ENCODE peak calls at places on chromosomes 5 and 9, in five cellular contexts. One of them, this sample, is unnamed.

GRCh38 chr5:42545038-42545437 is 121.8 kb downstream of the GHR start:
- DNase-seq in mesendoderm: no peak
- DNase-seq in IMR-90: no peak
- DNase-seq in mesenchymal stem cell: no peak
- DNase-seq in H9: no peak
- DNase-seq in this sample: no peak

GRCh38 chr9:98453589-98454311 is 198.3 kb upstream of the TBC1D2 start:
- DNase-seq in H9: no peak
- DNase-seq in IMR-90: peak; percentile 50
- DNase-seq in mesendoderm: no peak
- DNase-seq in mesenchymal stem cell: no peak
- DNase-seq in this sample: no peak

GRCh38 chr5:105702323-105702722 is 1968.4 kb downstream of the EFNA5 start:
- DNase-seq in mesenchymal stem cell: no peak
- DNase-seq in IMR-90: no peak
- DNase-seq in mesendoderm: no peak
- DNase-seq in H9: no peak
- DNase-seq in this sample: no peak

GRCh38 chr9:12759767-12760166 is 15.1 kb upstream of the LURAP1L start:
- DNase-seq in mesenchymal stem cell: peak; percentile 58
- DNase-seq in H9: no peak
- DNase-seq in IMR-90: peak; percentile 73
- DNase-seq in mesendoderm: no peak
- DNase-seq in this sample: no peak

GRCh38 chr5:170427672-170428236 is 38.6 kb upstream of the KCNMB1 start:
- DNase-seq in H9: no peak
- DNase-seq in IMR-90: no peak
- DNase-seq in mesenchymal stem cell: peak; percentile 38
- DNase-seq in mesendoderm: no peak
- DNase-seq in this sample: no peak

GRCh38 chr9:81851340-81851739 is 76.9 kb upstream of the SPATA31D4 start:
- DNase-seq in mesenchymal stem cell: no peak
- DNase-seq in IMR-90: no peak
- DNase-seq in mesendoderm: no peak
- DNase-seq in H9: no peak
- DNase-seq in this sample: no peak

GRCh38 chr9:33908114-33908513 is 91.2 kb downstream of the UBE2R2 start:
- DNase-seq in mesenchymal stem cell: no peak
- DNase-seq in IMR-90: no peak
- DNase-seq in H9: no peak
- DNase-seq in mesendoderm: peak; percentile 62
- DNase-seq in this sample: no peak

GRCh38 chr9:114047717-114048116 is 30.4 kb downstream of the AMBP start:
- DNase-seq in IMR-90: no peak
- DNase-seq in mesendoderm: peak; percentile 66
- DNase-seq in mesenchymal stem cell: peak; percentile 15
- DNase-seq in H9: peak; percentile 52
- DNase-seq in this sample: no peak

GRCh38 chr5:33901176-33901575 is 9.4 kb upstream of the ADAMTS12 start:
- DNase-seq in mesendoderm: no peak
- DNase-seq in IMR-90: peak; percentile 79
- DNase-seq in H9: no peak
- DNase-seq in mesenchymal stem cell: peak; percentile 38
- DNase-seq in this sample: no peak

GRCh38 chr9:119289740-119290139 is 79.5 kb downstream of the BRINP1 start:
- DNase-seq in IMR-90: no peak
- DNase-seq in mesenchymal stem cell: peak; percentile 33
- DNase-seq in H9: peak; percentile 46
- DNase-seq in mesendoderm: peak; percentile 78
- DNase-seq in this sample: peak; percentile 64

GRCh38 chr9:14197459-14197858 is 116.5 kb downstream of the NFIB start:
- DNase-seq in IMR-90: no peak
- DNase-seq in mesendoderm: no peak
- DNase-seq in H9: no peak
- DNase-seq in mesenchymal stem cell: no peak
- DNase-seq in this sample: no peak

GRCh38 chr9:14198544-14199510 is 115.1 kb downstream of the NFIB start:
- DNase-seq in H9: no peak
- DNase-seq in IMR-90: no peak
- DNase-seq in mesenchymal stem cell: no peak
- DNase-seq in mesendoderm: no peak
- DNase-seq in this sample: no peak

GRCh38 chr9:14203366-14204056 is 110.4 kb downstream of the NFIB start:
- DNase-seq in mesenchymal stem cell: no peak
- DNase-seq in IMR-90: no peak
- DNase-seq in mesendoderm: no peak
- DNase-seq in H9: no peak
- DNase-seq in this sample: no peak

GRCh38 chr9:14193338-14193980 is 120.5 kb downstream of the NFIB start:
- DNase-seq in mesenchymal stem cell: no peak
- DNase-seq in IMR-90: no peak
- DNase-seq in mesendoderm: no peak
- DNase-seq in H9: no peak
- DNase-seq in this sample: no peak

GRCh38 chr9:14198049-14198448 is 115.9 kb downstream of the NFIB start:
- DNase-seq in mesendoderm: no peak
- DNase-seq in H9: no peak
- DNase-seq in mesenchymal stem cell: no peak
- DNase-seq in IMR-90: no peak
- DNase-seq in this sample: no peak
- H3K4me1 ChIP-seq in mesendoderm: no peaks in the 10 kb centered on the region
- H3K4me1 ChIP-seq in H9: peaks cover 4% of the 10 kb centered on the region
- H3K4me1 ChIP-seq in mesenchymal stem cell: no peaks in the 10 kb centered on the region
- H3K4me1 ChIP-seq in IMR-90: no peaks in the 10 kb centered on the region
- H3K4me1 ChIP-seq in this sample: peaks cover 3% of the 10 kb centered on the region

GRCh38 chr9:110111868-110112267 is 96.1 kb downstream of the C9orf152 start:
- DNase-seq in mesendoderm: peak; percentile 72
- DNase-seq in IMR-90: no peak
- DNase-seq in H9: no peak
- DNase-seq in mesenchymal stem cell: no peak
- DNase-seq in this sample: no peak

GRCh38 chr9:110109331-110110110 is 98.4 kb downstream of the C9orf152 start:
- DNase-seq in mesendoderm: no peak
- DNase-seq in IMR-90: no peak
- DNase-seq in mesenchymal stem cell: no peak
- DNase-seq in H9: no peak
- DNase-seq in this sample: no peak

GRCh38 chr9:110112792-110113191 is 95.2 kb downstream of the C9orf152 start:
- DNase-seq in mesenchymal stem cell: no peak
- DNase-seq in IMR-90: no peak
- DNase-seq in H9: no peak
- DNase-seq in mesendoderm: no peak
- DNase-seq in this sample: no peak

GRCh38 chr9:110106698-110107097 is 101.3 kb downstream of the C9orf152 start:
- DNase-seq in mesendoderm: peak; percentile 70
- DNase-seq in H9: no peak
- DNase-seq in mesenchymal stem cell: no peak
- DNase-seq in IMR-90: no peak
- DNase-seq in this sample: no peak

GRCh38 chr9:110110154-110110553 is 97.8 kb downstream of the C9orf152 start:
- DNase-seq in IMR-90: no peak
- DNase-seq in mesendoderm: no peak
- DNase-seq in H9: no peak
- DNase-seq in mesenchymal stem cell: no peak
- DNase-seq in this sample: no peak
- H2BK120ac ChIP-seq in IMR-90: no peak overlapping the region
- H2BK120ac ChIP-seq in mesendoderm: no peak overlapping the region
- H2BK120ac ChIP-seq in H9: no peak overlapping the region
- H2BK120ac ChIP-seq in mesenchymal stem cell: no peak overlapping the region
- H2BK120ac ChIP-seq in this sample: no peak overlapping the region

GRCh38 chr5:143168877-143169810 is 234.3 kb downstream of the NR3C1 start:
- DNase-seq in H9: no peak
- DNase-seq in mesenchymal stem cell: no peak
- DNase-seq in mesendoderm: no peak
- DNase-seq in IMR-90: no peak
- DNase-seq in this sample: no peak

GRCh38 chr5:143168171-143168681 is 235.3 kb downstream of the NR3C1 start:
- DNase-seq in H9: no peak
- DNase-seq in mesendoderm: no peak
- DNase-seq in IMR-90: no peak
- DNase-seq in mesenchymal stem cell: no peak
- DNase-seq in this sample: no peak

GRCh38 chr5:143170977-143171376 is 232.5 kb downstream of the NR3C1 start:
- DNase-seq in mesenchymal stem cell: no peak
- DNase-seq in H9: no peak
- DNase-seq in mesendoderm: no peak
- DNase-seq in IMR-90: no peak
- DNase-seq in this sample: no peak

GRCh38 chr5:143172736-143173135 is 230.8 kb downstream of the NR3C1 start:
- DNase-seq in mesendoderm: no peak
- DNase-seq in H9: no peak
- DNase-seq in IMR-90: no peak
- DNase-seq in mesenchymal stem cell: no peak
- DNase-seq in this sample: no peak

DNA sequence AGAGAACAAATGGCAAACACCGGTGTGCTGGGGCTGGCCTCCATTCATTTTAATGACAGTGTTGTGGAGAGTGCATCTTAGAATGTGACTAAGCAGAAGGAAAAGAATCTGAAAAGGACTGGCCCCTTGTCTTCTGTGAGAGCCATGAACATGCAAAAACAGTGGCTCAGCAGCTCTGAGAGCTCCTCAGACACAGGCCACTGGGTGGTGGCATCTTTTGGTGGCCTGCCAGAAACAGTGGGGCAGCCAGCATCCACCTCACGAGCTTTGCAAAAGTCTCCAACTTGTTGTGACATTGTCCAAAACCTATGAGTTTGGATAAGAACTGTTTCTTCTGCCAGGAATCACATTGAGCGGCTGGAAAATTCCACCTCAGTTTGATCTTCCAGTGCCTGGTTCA is 233.4 kb downstream of the NR3C1 start:
- DNase-seq in H9: no peak
- DNase-seq in mesenchymal stem cell: no peak
- DNase-seq in mesendoderm: no peak
- DNase-seq in IMR-90: no peak
- DNase-seq in this sample: no peak
- H2BK15ac ChIP-seq in H9: no peak overlapping the region
- H2BK15ac ChIP-seq in mesenchymal stem cell: no peak overlapping the region
- H2BK15ac ChIP-seq in mesendoderm: no peak overlapping the region
- H2BK15ac ChIP-seq in IMR-90: no peak overlapping the region
- H2BK15ac ChIP-seq in this sample: no peak overlapping the region

GRCh38 chr5:72943307-72943706 is 12.5 kb upstream of the FCHO2 start:
- DNase-seq in mesenchymal stem cell: no peak
- DNase-seq in mesendoderm: no peak
- DNase-seq in H9: no peak
- DNase-seq in IMR-90: no peak
- DNase-seq in this sample: no peak

GRCh38 chr5:72937517-72938061 is 18.3 kb upstream of the FCHO2 start:
- DNase-seq in H9: no peak
- DNase-seq in mesenchymal stem cell: no peak
- DNase-seq in IMR-90: no peak
- DNase-seq in mesendoderm: no peak
- DNase-seq in this sample: no peak

GRCh38 chr5:72938206-72938605 is 17.6 kb upstream of the FCHO2 start:
- DNase-seq in IMR-90: peak; percentile 32
- DNase-seq in H9: no peak
- DNase-seq in mesenchymal stem cell: peak; percentile 16
- DNase-seq in mesendoderm: no peak
- DNase-seq in this sample: no peak

GRCh38 chr5:72936893-72937292 is 18.9 kb upstream of the FCHO2 start:
- DNase-seq in H9: no peak
- DNase-seq in mesendoderm: no peak
- DNase-seq in IMR-90: no peak
- DNase-seq in mesenchymal stem cell: no peak
- DNase-seq in this sample: no peak

DNA sequence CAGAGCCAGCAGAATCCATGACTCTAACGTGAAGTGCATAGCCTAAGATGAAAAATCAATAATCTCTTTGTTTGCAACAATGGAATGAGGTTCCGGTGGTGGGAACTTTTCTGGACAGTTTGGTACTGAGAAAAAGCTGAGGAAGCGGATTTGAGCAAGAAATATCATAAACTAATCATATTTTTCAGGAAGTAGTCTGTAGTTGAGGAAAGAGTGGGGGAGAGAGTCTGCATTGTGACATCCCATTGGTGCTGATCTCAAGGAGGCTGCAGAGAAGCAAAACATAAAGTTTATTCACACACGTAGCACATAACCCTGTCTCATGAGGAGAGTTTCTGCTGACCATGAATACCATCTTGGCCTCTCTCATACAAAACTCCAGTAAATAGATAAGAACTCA is 15.8 kb upstream of the FCHO2 start:
- DNase-seq in IMR-90: no peak
- DNase-seq in mesendoderm: no peak
- DNase-seq in mesenchymal stem cell: no peak
- DNase-seq in H9: no peak
- DNase-seq in this sample: no peak
- H3K4me1 ChIP-seq in IMR-90: no peaks in the 10 kb centered on the region
- H3K4me1 ChIP-seq in mesendoderm: no peaks in the 10 kb centered on the region
- H3K4me1 ChIP-seq in mesenchymal stem cell: no peaks in the 10 kb centered on the region
- H3K4me1 ChIP-seq in H9: no peaks in the 10 kb centered on the region
- H3K4me1 ChIP-seq in this sample: no peaks in the 10 kb centered on the region

GRCh38 chr9:89666364-89666763 is 61.6 kb downstream of the GADD45G start:
- DNase-seq in mesendoderm: no peak
- DNase-seq in H9: no peak
- DNase-seq in IMR-90: no peak
- DNase-seq in mesenchymal stem cell: no peak
- DNase-seq in this sample: no peak
- H2BK120ac ChIP-seq in mesendoderm: no peak overlapping the region
- H2BK120ac ChIP-seq in H9: no peak overlapping the region
- H2BK120ac ChIP-seq in IMR-90: no peak overlapping the region
- H2BK120ac ChIP-seq in mesenchymal stem cell: no peak overlapping the region
- H2BK120ac ChIP-seq in this sample: no peak overlapping the region

DNA sequence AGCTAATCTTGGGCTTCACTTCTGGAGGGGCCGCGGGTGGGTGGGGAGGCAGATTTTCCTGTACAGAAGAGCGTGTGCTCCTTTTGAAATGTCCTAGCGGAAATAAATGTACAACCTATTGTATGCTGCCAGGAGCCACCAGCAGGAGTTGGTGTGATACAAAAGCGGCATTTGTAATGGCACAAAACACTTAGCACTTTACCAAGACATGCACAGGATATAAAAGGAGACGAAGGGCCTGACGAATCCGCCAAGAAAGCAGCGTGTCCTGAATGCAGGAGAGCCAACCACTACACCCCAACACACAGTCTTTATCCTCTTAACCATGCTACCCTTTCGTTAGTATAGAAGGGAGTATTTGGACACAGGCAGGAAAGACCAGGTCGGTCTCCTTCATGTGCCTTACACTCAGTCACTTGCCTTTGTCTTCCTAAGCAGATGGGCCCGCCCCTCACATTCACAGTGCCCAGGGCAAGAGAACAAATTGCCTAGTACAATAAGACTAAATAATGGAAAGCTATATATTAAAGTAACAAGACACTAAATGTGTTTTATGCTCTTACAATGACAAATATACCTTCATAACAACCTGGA is 218.1 kb downstream of the TRIM32 start:
- DNase-seq in mesenchymal stem cell: no peak
- DNase-seq in IMR-90: no peak
- DNase-seq in mesendoderm: no peak
- DNase-seq in H9: peak; percentile 34
- DNase-seq in this sample: peak; percentile 20
- H2BK15ac ChIP-seq in mesenchymal stem cell: no peak overlapping the region
- H2BK15ac ChIP-seq in IMR-90: no peak overlapping the region
- H2BK15ac ChIP-seq in mesendoderm: no peak overlapping the region
- H2BK15ac ChIP-seq in H9: no peak overlapping the region
- H2BK15ac ChIP-seq in this sample: no peak overlapping the region